ENCODE peak calls at places on chromosomes 7 and 10, in ten cellular contexts. G is neural progenitor cell, S is lower lobe of right lung, A is cardiac muscle cell, F is heart right ventricle, Q is PC-9, I is colonic mucosa, K is MM.1S, E is adipocyte, N is brain microvascular endothelial cell. X is an unnamed sample.

GRCh38 chr7:7330997-7331396 is 148.7 kb downstream of the C1GALT1 start:
- DNase-seq in Q (no peak), A (no peak), I (no peak), K (no peak), S (no peak), N (no peak), G (peak; percentile 15), E (no peak), F (no peak), X (no peak)

GRCh38 chr7:32206488-32206887 is 136.3 kb upstream of the PDE1C start:
- DNase-seq in N (no peak), S (no peak), Q (no peak), G (no peak), A (no peak), E (no peak), K (no peak), F (no peak), I (no peak), X (no peak)

GRCh38 chr7:45120-46090 is 147.0 kb upstream of the FAM20C start:
- DNase-seq in F (no peak), A (no peak), N (no peak), S (peak; percentile 16), I (peak; percentile 9), G (no peak), Q (no peak), E (no peak), K (no peak), X (no peak)

GRCh38 chr7:69245646-69246045 is 352.6 kb upstream of the AUTS2 start:
- DNase-seq in A (peak; percentile 68), G (no peak), F (no peak), N (no peak), Q (peak; percentile 63), K (no peak), E (peak; percentile 9), I (no peak), S (no peak), X (no peak)

GRCh38 chr7:134660961-134661376 is 14.3 kb downstream of the BPGM start:
- DNase-seq in A (peak; percentile 4), I (no peak), Q (no peak), F (no peak), E (peak; percentile 79), N (peak; percentile 86), K (no peak), S (no peak), G (no peak), X (no peak)

GRCh38 chr7:131633342-131633843 is 77.0 kb upstream of the PODXL start:
- DNase-seq in G (no peak), A (peak; percentile 60), N (peak; percentile 51), K (no peak), Q (peak; percentile 99), E (peak; percentile 29), I (no peak), F (no peak), S (no peak), X (no peak)

GRCh38 chr7:121529003-121529402 is 132.9 kb upstream of the FAM3C start:
- DNase-seq in N (no peak), F (no peak), Q (no peak), E (peak; percentile 54), A (peak; percentile 60), I (no peak), K (no peak), S (no peak), G (no peak), X (no peak)

GRCh38 chr10:54441286-54441685 is 359.7 kb downstream of the PCDH15 start:
- DNase-seq in A (no peak), F (no peak), E (no peak), G (no peak), Q (no peak), S (no peak), K (no peak), I (no peak), N (no peak), X (no peak)

GRCh38 chr10:90226526-90226925 is 525.1 kb downstream of the KIF20B start:
- DNase-seq in K (no peak), G (no peak), N (no peak), A (no peak), I (no peak), F (no peak), E (no peak), S (no peak), Q (no peak), X (no peak)

GRCh38 chr7:112105584-112106540 is 100.3 kb downstream of the DOCK4 start:
- DNase-seq in A (no peak), I (no peak), G (no peak), S (no peak), N (no peak), E (no peak), Q (no peak), F (no peak), K (no peak), X (no peak)

GRCh38 chr10:71515531-71516172 is 118.9 kb downstream of the CDH23 start:
- DNase-seq in K (no peak), I (no peak), A (no peak), E (no peak), S (no peak), G (no peak), F (no peak), N (no peak), Q (no peak), X (no peak)

GRCh38 chr7:3300651-3301471 is at the start of gene SDK1:
- DNase-seq in E (peak; percentile 95), N (peak; percentile 75), G (peak; percentile 97), K (peak; percentile 77), Q (peak; percentile 40), I (peak; percentile 89), S (peak; percentile 93), F (peak; percentile 94), A (peak; percentile 94), X (peak; percentile 96)

GRCh38 chr7:3300221-3300650 is 816 bp upstream of the SDK1 start:
- DNase-seq in F (no peak), E (no peak), I (no peak), A (no peak), G (peak; percentile 44), K (no peak), Q (no peak), N (peak; percentile 9), S (no peak), X (peak; percentile 56)

GRCh38 chr7:3302681-3303320 is 1.7 kb downstream of the SDK1 start:
- DNase-seq in A (no peak), K (no peak), F (no peak), N (no peak), E (no peak), S (no peak), G (no peak), I (no peak), Q (no peak), X (no peak)

GRCh38 chr7:3301472-3301778 is 373 bp downstream of the SDK1 start:
- DNase-seq in I (no peak), G (peak; percentile 56), S (no peak), N (no peak), K (no peak), A (no peak), Q (no peak), F (no peak), E (peak; percentile 37), X (peak; percentile 65)

DNA sequence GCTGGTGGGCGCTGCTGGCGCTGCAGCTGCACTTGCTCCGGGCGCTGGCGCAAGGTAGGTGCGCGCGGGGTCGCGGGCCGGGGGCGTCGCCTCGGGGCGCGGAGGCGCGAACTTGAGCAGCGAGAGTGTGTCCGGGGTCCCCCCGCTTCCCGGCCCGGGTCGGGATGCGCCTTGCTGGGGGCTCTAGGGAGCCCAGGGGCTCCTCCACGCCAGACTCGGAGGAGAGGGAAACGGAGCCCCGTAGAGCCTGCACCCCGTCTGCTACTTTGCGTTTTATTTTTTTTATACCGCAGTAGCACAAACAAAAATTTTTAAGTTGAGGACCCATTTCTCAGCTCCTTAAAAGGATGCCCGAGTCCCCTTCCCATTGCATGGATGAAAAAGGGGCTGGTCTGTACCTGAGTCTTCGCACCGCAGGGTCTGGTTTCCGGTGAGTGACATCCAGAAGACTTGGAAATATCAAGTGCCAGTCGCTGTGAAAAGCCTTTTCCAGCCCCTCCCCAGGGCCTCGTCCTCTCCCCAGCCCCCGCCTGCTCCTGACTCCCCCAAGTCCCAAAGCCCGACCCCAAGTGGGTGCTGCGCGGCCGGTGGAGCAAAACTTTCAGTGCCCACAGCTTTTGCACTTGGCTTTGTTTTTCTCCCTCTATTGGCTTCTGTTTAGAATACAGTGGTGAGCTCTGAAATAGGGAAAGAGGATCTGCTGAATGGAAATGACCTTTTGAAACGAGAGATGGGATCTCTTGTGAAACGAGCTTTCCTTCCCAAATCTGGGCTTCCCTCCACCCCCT is 973 bp downstream of the SDK1 start:
- DNase-seq in Q (no peak), S (no peak), I (no peak), A (peak; percentile 28), N (no peak), F (peak; percentile 19), K (no peak), E (peak; percentile 55), G (peak; percentile 36), X (peak; percentile 53)
- H3K4me3 ChIP-seq in Q (peak overlapping the region; percentile 46), S (peak overlapping the region; percentile 61), I (peak overlapping the region; percentile 37), A (peak overlapping the region; percentile 61), N (peak overlapping the region; percentile 47), F (peak overlapping the region; percentile 56), K (no peak overlapping the region), E (peak overlapping the region; percentile 84), G (peak overlapping the region; percentile 82), X (peak overlapping the region; percentile 64)

GRCh38 chr7:158995514-158995913 is 139.2 kb downstream of the DYNC2I1 start:
- DNase-seq in I (no peak), G (no peak), E (no peak), A (no peak), Q (no peak), S (no peak), N (no peak), K (no peak), F (no peak), X (no peak)
- H3K27me3 ChIP-seq in I (peaks cover 13% of the 10 kb centered on the region), G (peaks cover 73% of the 10 kb centered on the region), E (peaks cover 42% of the 10 kb centered on the region), A (peaks cover 31% of the 10 kb centered on the region), Q (peaks cover 73% of the 10 kb centered on the region), S (peaks cover 48% of the 10 kb centered on the region), N (peaks cover 11% of the 10 kb centered on the region), K (peaks cover 55% of the 10 kb centered on the region), F (peaks cover 66% of the 10 kb centered on the region), X (peaks cover 36% of the 10 kb centered on the region)

GRCh38 chr7:100812729-100813128 is 14.6 kb downstream of the EPHB4 start:
- DNase-seq in A (no peak), F (no peak), N (no peak), K (no peak), Q (no peak), I (no peak), G (no peak), S (no peak), E (no peak), X (peak; percentile 38)
- H3K36me3 ChIP-seq in A (peaks cover 58% of the 10 kb centered on the region), F (no peaks in the 10 kb centered on the region), N (peaks cover 64% of the 10 kb centered on the region), K (no peaks in the 10 kb centered on the region), Q (no peaks in the 10 kb centered on the region), I (no peaks in the 10 kb centered on the region), G (peaks cover 3% of the 10 kb centered on the region), S (peaks cover 97% of the 10 kb centered on the region), E (peaks cover 9% of the 10 kb centered on the region), X (peaks cover 56% of the 10 kb centered on the region)

DNA sequence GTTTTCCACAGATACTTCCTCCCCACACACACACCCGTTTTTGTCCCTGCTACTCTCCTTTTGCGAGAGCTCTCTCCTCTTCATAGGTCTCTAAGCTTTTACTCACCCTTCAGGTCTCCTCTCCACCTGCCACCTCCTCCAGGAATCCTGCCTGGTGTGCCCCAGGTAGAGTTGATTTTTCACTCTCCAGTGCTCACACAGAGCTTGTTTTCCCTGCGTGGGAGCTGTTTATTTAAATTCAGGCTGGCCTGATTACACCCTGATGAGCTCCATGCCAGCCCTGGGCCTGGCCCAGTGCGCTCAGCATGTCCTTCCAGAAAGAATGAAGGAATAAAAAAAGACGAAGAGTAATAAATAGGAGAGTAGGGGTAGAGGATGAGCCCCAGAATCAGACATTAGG is 7.5 kb upstream of the CLDN4 start:
- DNase-seq in F (no peak), K (no peak), N (no peak), A (no peak), G (no peak), Q (no peak), E (no peak), S (no peak), I (no peak), X (no peak)
- H3K4me3 ChIP-seq in F (no peak overlapping the region), K (no peak overlapping the region), N (no peak overlapping the region), A (no peak overlapping the region), G (no peak overlapping the region), Q (no peak overlapping the region), E (peak overlapping the region; percentile 56), S (no peak overlapping the region), I (no peak overlapping the region), X (no peak overlapping the region)